ENCODE peak calls at places on chromosome 17, in five cellular contexts. J is HEK293T, P is GM12878, T is NT2/D1, Q is HepG2. A is an unnamed sample.

GRCh38 chr17:7407033-7407432 is 612 bp upstream of the NLGN2 start:
- DNase-seq in J (no peak), T (no peak), P (no peak), Q (no peak), A (no peak)

GRCh38 chr17:3921853-3922319 is 5.6 kb upstream of the P2RX1 start:
- DNase-seq in J (no peak), P (no peak), T (no peak), Q (no peak), A (no peak)

GRCh38 chr17:867896-868489 is 85.8 kb downstream of the MRM3 start:
- DNase-seq in J (no peak), T (no peak), Q (no peak), P (no peak), A (no peak)

GRCh38 chr17:77453613-77454559 is 313.1 kb downstream of the SEC14L1 start:
- DNase-seq in J (no peak), P (no peak), Q (peak; percentile 98), T (no peak), A (no peak)

GRCh38 chr17:77491921-77492445 is 351.2 kb downstream of the SEC14L1 start:
- DNase-seq in Q (no peak), J (no peak), T (no peak), P (no peak), A (no peak)

GRCh38 chr17:76054112-76054476 is 18.2 kb downstream of the SRP68 start:
- DNase-seq in J (no peak), Q (no peak), T (no peak), P (no peak), A (no peak)

GRCh38 chr17:61383689-61384201 is 15.9 kb upstream of the TBX2 start:
- DNase-seq in J (no peak), T (no peak), Q (no peak), P (no peak), A (no peak)

GRCh38 chr17:34639706-34640425 is 60.5 kb downstream of the TMEM132E start:
- DNase-seq in Q (no peak), T (no peak), J (no peak), P (no peak), A (no peak)

GRCh38 chr17:50060951-50061712 is 5.2 kb downstream of the ITGA3 start:
- DNase-seq in T (no peak), Q (no peak), P (no peak), J (no peak), A (no peak)

GRCh38 chr17:2500446-2500845 is 11.2 kb downstream of the METTL16 start:
- DNase-seq in J (no peak), Q (no peak), P (no peak), T (no peak), A (no peak)

GRCh38 chr17:8696951-8697745 is 47.5 kb downstream of the CCDC42 start:
- DNase-seq in J (no peak), P (no peak), T (peak; percentile 40), Q (peak; percentile 42), A (no peak)

GRCh38 chr17:47164263-47164662 is 24.8 kb downstream of the CDC27 start:
- DNase-seq in T (no peak), J (no peak), Q (no peak), P (no peak), A (no peak)

GRCh38 chr17:64506201-64506575 is at the start of gene DDX5:
- DNase-seq in T (peak; percentile 87), Q (peak; percentile 97), J (peak; percentile 95), P (no peak), A (peak; percentile 93)

GRCh38 chr17:75010683-75011406 is 1.6 kb upstream of the MRPL58 start:
- DNase-seq in T (no peak), P (no peak), J (peak; percentile 39), Q (peak; percentile 68), A (no peak)

GRCh38 chr17:44202756-44203155 is 3.1 kb upstream of the ATXN7L3 start:
- DNase-seq in Q (no peak), J (no peak), P (no peak), T (no peak), A (no peak)

GRCh38 chr17:15955793-15956541 is 11.0 kb downstream of the ADORA2B start:
- DNase-seq in Q (no peak), J (no peak), T (no peak), P (no peak), A (no peak)
- TF ChIP-seq SUZ12 in Q (no peak), J (no peak), T (no peak), P (no peak), A (no peak)

DNA sequence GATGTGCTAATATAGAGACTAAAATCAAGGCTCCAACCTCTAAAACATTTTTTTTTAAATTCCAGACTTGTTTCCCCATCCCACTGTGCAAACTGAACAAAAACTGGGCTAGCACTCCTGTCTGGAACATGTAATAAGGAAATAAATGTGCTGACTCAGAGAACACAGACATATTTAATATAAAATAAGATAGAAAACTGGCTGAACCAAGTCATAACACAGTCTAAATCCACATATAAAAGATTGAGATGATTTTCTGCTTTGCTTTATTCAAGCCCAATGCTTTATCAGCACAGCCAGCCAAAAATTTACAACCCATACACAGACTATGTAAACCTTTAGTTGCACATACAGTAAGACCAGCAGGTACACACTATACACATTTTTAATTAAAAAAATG is 1.5 kb downstream of the STAT3 start:
- DNase-seq in Q (no peak), T (no peak), P (no peak), J (no peak), A (no peak)
- TF ChIP-seq SUZ12 in Q (no peak), T (no peak), P (no peak), J (no peak), A (no peak)

DNA sequence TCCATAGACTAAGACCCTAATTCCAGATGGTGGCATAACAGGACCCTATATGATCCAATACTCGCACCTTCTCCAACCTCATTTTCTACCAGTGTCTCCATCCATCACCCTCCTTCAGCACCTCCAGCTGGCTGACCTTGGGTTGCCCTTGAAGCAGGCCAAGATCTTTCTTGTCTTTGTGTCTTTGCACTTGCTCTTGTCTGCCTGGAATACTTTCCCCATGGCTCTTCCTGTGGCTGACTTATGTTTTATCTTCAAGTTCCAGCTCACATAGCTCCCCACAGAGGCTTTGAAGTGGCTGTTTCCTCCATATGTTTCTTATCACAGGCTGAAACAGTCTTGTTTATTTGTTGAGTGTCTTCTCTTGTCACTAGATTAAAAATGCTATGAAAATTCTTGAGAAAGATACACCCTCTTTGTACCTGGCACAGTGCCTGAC is 29.6 kb upstream of the MMD start:
- DNase-seq in P (no peak), J (no peak), Q (no peak), T (no peak), A (no peak)
- TF ChIP-seq SUZ12 in P (no peak), J (no peak), Q (no peak), T (no peak), A (no peak)

DNA sequence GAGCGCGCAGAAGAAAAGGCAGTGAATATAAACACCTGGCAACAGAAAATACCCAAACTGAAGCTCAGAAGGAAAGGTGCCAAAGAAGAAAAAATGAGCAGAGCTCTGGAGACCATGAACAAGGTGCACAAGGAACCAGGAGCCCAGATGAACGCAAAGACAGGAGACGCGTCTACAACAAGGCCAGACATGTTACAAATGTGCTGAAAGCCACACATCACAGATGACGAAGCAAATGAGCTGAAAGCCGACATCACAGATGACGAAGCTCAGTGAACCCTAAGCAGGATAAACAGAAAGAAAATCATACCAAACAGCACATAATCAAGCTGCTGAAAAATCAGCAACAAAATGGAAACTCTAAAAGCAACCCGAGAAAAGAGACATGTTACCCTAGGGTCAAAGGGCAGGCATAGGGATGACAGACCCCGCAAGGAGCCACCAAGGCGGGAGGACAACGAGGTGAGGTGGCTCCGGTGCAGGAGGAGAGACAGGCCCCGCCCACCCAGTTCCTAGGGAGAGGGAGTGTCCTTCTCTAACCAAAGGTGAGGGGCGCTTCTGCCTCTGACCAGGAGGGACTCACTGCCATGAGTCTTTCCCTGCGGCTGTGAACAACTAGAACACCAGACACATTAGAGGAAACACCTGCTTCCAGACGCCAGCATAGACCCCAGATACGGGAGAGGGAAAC is 39.1 kb downstream of the CCDC57 start:
- DNase-seq in T (no peak), P (no peak), Q (no peak), J (no peak), A (no peak)
- TF ChIP-seq SUZ12 in T (no peak), P (no peak), Q (no peak), J (no peak), A (no peak)

GRCh38 chr17:80198144-80198661 is 21.9 kb downstream of the SGSH start:
- DNase-seq in T (no peak), P (no peak), Q (peak; percentile 30), J (no peak), A (peak; percentile 58)
- TF ChIP-seq SUZ12 in T (no peak), P (no peak), Q (no peak), J (no peak), A (no peak)

DNA sequence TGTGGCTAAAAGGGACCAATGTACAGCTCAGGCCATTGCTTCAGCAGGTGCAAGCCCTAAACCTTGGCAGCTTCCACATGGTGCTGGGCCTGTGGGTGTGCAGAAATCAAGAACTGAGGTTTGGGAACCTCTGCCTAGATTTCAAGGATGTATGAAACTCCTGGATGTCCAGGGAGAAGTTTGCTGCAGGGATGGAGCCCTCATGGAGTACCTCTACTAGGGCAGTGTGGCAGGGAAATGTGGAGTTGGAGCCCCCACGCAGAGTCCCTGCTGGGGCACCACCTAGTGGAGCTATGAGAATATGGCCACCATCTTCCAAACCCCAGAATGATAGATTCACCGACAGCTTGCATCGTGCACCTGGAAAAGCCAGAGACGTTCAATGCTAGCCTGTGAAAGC is 13.0 kb downstream of the EFCAB5 start:
- DNase-seq in T (no peak), J (no peak), P (no peak), Q (no peak), A (no peak)
- TF ChIP-seq SUZ12 in T (no peak), J (no peak), P (no peak), Q (no peak), A (no peak)

GRCh38 chr17:57940653-57941329 is 14.4 kb downstream of the CUEDC1 start:
- DNase-seq in Q (no peak), T (no peak), J (no peak), P (peak; percentile 27), A (no peak)
- TF ChIP-seq SUZ12 in Q (no peak), T (no peak), J (no peak), P (no peak), A (no peak)

DNA sequence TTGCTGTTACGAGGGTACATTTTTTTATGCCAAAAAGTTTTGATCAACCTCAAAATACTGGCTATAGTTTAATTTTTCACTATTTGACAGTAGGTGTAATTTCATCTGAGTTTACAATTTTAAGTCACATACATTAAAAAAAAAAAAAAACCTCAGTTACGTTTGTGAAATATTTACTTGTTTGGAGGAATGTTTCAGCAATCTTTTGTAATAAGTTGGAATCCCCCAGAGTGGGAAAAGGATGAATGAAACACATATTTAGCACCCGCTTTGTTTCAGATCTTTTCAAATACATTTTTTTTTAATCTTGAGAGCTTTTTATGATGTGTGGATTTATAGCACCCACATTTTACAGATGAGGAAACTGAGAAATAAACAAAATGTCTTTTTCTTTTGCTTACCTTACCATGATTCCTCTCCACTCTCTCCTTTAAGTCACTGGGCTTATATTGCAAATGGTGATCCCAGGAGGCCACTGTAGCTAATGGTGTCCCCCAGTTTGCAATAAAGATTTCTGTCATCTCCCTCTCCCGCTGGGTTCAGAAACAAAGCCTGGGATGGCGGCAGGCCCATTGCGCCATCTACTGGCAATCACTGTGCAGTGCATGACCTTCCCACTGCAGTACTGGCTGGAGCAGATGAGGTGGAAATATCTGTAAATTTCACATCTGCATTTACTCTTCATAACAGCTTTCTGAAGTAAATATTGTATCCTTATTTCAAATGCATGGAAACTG is 27.7 kb downstream of the TBC1D3B start:
- DNase-seq in P (peak; percentile 57), J (peak; percentile 88), T (peak; percentile 50), Q (peak; percentile 28), A (peak; percentile 19)
- TF ChIP-seq SUZ12 in P (no peak), J (no peak), T (no peak), Q (no peak), A (no peak)

GRCh38 chr17:69142473-69142802 is 743 bp upstream of the ABCA6 start:
- DNase-seq in Q (peak; percentile 27), J (no peak), P (no peak), T (no peak), A (no peak)
- TF ChIP-seq SUZ12 in Q (no peak), J (no peak), P (no peak), T (no peak), A (no peak)